ENCODE peak calls at places on chromosome 18, in four cellular contexts. Z is K562, P is GM12878, X is HepG2. A is an unnamed sample.

GRCh38 chr18:26206488-26206887 is 19.8 kb upstream of the TAF4B start:
- DNase-seq in Z (no peak), P (no peak), X (no peak), A (no peak)

GRCh38 chr18:35991696-35992095 is 19.2 kb downstream of the RMP24 start:
- DNase-seq in Z (no peak), P (no peak), X (no peak), A (no peak)

GRCh38 chr18:55422456-55423185 is 165.4 kb downstream of the TCF4 start:
- DNase-seq in Z (no peak), P (no peak), X (no peak), A (no peak)

GRCh38 chr18:47485221-47485797 is 233.8 kb upstream of the SKOR2 start:
- DNase-seq in Z (no peak), P (no peak), X (no peak), A (peak)

GRCh38 chr18:44680271-44681038 is at the start of gene SETBP1:
- DNase-seq in Z (no peak), P (no peak), X (no peak), A (peak)

GRCh38 chr18:79784965-79785770 is 12.6 kb upstream of the KCNG2 start:
- DNase-seq in Z (no peak), P (no peak), X (no peak), A (no peak)

GRCh38 chr18:36186461-36187137 is 698 bp upstream of the MOCOS start:
- DNase-seq in Z (peak), P (no peak), X (peak), A (peak)

GRCh38 chr18:39414009-39414700 is 1848.6 kb upstream of the CELF4 start:
- DNase-seq in Z (no peak), P (no peak), X (no peak), A (no peak)

GRCh38 chr18:51516478-51517038 is 319.1 kb upstream of the MEX3C start:
- DNase-seq in Z (no peak), P (no peak), X (no peak), A (no peak)

GRCh38 chr18:13619505-13620205 is 106.7 kb downstream of the FAM210A start:
- DNase-seq in Z (peak), P (no peak), X (no peak), A (no peak)

GRCh38 chr18:69819460-69819859 is 128.2 kb downstream of the CD226 start:
- DNase-seq in Z (no peak), P (no peak), X (no peak), A (no peak)

GRCh38 chr18:69814861-69815385 is 132.8 kb downstream of the CD226 start:
- DNase-seq in Z (no peak), P (no peak), X (no peak), A (no peak)

GRCh38 chr18:69813559-69813958 is 134.1 kb downstream of the CD226 start:
- DNase-seq in Z (no peak), P (no peak), X (no peak), A (no peak)

GRCh38 chr18:69820538-69820937 is 127.1 kb downstream of the CD226 start:
- DNase-seq in Z (no peak), P (no peak), X (no peak), A (no peak)

DNA sequence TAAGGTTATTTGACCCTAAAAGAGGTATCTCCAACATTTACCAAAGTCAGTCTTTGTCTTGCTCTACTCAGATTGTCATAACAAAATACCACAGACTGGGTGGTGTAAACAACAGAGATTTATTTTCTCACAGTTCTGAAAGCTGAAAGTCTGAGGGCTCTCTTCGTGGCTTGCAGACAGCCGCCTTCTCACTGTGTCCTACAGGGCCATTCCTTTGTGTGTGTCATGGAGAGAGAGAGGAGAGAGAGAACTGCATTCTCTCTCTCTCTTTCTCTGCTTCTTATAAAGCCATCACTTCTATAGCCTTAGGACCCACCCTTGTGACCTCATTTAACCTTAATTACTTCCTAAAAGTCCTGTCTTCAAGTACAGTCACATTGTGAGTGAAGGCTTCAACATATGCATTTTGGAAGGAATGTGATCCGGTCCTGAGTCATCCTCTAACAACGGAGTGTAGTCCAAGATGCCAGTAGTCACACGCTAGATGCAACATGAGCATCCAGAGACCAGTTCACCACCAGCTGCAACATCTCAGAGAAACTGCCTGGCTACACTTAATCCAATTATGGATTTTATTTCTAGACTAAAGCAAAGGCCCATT is 130.2 kb downstream of the CD226 start:
- DNase-seq in Z (no peak), P (no peak), X (no peak), A (no peak)
- TF ChIP-seq SP1 in Z (no peak), P (no peak), X (no peak), A (no peak)

GRCh38 chr18:48497863-48498262 is 41.0 kb upstream of the CTIF start:
- DNase-seq in Z (no peak), P (no peak), X (no peak), A (no peak)
- TF ChIP-seq NR2C2 in Z (no peak), P (no peak), X (no peak), A (no peak)

DNA sequence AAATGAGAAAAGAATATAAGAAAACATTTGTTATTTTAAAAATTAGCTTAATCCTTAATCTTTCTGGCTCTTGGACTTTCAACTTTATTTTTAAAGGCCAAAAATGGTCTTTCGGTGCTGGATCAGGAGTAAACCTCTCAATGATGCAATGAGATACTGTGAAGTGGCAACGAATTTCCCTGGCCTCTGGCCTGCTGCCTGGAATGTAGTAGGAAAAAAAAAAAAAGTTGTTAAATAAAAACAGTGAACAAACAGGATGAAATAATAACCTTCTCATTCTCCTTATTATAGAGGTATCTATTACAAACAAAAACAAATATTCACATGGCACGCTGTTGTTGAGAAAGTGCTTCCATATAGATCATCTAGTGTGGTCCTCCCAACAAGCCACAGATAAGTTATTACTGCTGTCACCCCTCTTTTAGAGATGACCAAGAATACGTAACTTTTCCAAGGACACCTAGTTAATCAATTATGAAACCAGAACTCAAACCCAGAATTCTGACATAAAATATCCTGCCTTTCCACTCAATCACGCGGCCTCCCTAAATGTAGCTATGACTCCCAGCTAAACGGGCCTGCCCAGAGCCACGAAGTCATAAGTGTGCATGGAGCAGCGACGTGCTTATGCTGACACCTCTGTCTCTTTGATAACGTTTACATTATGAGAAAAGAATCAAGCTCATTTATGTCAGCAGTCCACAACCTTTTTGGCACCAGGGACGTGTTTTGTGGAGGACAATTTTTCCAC is 170.9 kb downstream of the BCL2 start:
- DNase-seq in Z (no peak), P (no peak), X (no peak), A (no peak)
- TF ChIP-seq SP1 in Z (no peak), P (no peak), X (no peak), A (no peak)

DNA sequence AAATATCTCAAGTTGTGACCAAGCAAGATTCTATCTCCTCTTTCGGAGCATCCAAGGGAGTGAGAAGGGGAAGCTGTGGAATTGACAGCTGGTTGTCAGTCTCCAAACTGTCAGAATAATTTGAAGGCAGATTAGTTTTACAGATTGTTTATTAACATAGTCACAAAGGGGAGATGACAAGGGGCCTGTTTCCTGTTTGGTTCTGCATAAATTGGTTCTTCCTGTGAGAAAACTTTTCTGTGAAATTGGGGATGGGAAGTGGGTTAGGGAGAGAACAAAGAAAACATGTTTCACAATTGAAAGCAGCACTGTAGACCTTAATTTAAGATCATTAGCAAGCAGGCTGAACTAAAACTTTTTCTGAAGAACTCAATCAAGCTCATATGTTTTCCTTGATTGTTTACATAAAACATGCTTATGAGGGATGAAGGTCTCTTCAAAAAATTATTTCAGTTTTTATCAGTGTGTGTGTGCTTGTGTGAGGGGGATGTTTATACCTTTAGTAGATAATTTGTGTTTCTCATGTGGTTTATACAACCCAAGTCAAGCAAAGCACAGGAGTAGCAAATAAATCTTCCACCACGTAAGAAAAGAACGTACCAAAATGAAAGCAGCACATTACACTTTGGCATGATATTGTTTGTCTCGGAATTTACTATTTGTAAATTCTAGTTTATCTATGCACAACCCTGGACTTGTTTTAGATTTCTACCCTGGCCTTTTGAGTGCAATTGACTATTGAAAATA is 604.9 kb upstream of the CDH2 start:
- DNase-seq in Z (no peak), P (no peak), X (no peak), A (no peak)
- TF ChIP-seq NR2C2 in Z (no peak), P (no peak), X (no peak), A (no peak)